ENCODE peak calls at places on chromosome 6, in six cellular contexts. A, U, K, I, G and T are unnamed samples.

GRCh38 chr6:35019171-35019570 is 122.0 kb downstream of the TCP11 start:
- DNase-seq in A (no peak), U (no peak), K (no peak), I (no peak), G (no peak), T (no peak)

GRCh38 chr6:52411911-52412310 is 8.2 kb upstream of the EFHC1 start:
- DNase-seq in A (no peak), U (no peak), K (no peak), I (no peak), G (no peak), T (no peak)

GRCh38 chr6:149884215-149884614 is 13.7 kb downstream of the RAET1E start:
- DNase-seq in A (peak), U (no peak), K (no peak), I (peak), G (peak), T (no peak)

GRCh38 chr6:26311012-26311384 is 54.0 kb upstream of the BTN3A2 start:
- DNase-seq in A (peak), U (no peak), K (no peak), I (no peak), G (no peak), T (no peak)

GRCh38 chr6:163950159-163950558 is 535.6 kb downstream of the QKI start:
- DNase-seq in A (no peak), U (no peak), K (no peak), I (no peak), G (no peak), T (no peak)

GRCh38 chr6:93784794-93785757 is 365.7 kb upstream of the EPHA7 start:
- DNase-seq in A (no peak), U (no peak), K (no peak), I (no peak), G (no peak), T (peak)

GRCh38 chr6:130076512-130076911 is 58.1 kb downstream of the L3MBTL3 start:
- DNase-seq in A (no peak), U (no peak), K (no peak), I (no peak), G (no peak), T (no peak)

GRCh38 chr6:111564482-111564945 is 41.2 kb downstream of the TRAF3IP2 start:
- DNase-seq in A (peak), U (peak), K (no peak), I (no peak), G (no peak), T (peak)

GRCh38 chr6:31407699-31408098 is 4.3 kb downstream of the MICA start:
- DNase-seq in A (no peak), U (no peak), K (no peak), I (no peak), G (no peak), T (no peak)

GRCh38 chr6:25279748-25280616 is 808 bp downstream of the CARMIL1 start:
- DNase-seq in A (peak), U (no peak), K (peak), I (peak), G (peak), T (no peak)

GRCh38 chr6:168823397-168824020 is 382.5 kb downstream of the SMOC2 start:
- DNase-seq in A (no peak), U (no peak), K (no peak), I (peak), G (no peak), T (no peak)

DNA sequence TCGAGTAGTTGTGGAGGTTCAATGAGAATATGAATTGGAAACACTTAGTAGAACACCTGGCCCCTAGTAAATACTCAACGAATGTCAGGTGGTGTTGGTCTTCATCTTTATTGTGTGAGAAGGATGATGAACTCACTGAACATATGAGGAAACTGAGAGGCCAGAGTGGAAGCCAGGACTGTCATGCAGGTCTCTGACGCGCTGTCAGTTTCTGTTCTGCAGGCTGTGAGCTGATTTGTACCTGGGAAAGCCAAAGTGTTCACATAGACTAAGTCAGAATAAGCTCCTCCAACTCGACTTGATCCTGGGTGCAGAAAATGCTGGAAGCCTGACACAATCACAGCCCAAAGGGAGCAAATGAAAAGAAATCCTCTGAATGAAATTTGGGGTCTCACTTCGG is 222.2 kb downstream of the LY86 start:
- DNase-seq in A (no peak), U (no peak), K (no peak), I (no peak), G (no peak), T (no peak)
- H3K27ac ChIP-seq in A (peak), U (peak), K (peak), I (peak), G (peak), T (peak)

DNA sequence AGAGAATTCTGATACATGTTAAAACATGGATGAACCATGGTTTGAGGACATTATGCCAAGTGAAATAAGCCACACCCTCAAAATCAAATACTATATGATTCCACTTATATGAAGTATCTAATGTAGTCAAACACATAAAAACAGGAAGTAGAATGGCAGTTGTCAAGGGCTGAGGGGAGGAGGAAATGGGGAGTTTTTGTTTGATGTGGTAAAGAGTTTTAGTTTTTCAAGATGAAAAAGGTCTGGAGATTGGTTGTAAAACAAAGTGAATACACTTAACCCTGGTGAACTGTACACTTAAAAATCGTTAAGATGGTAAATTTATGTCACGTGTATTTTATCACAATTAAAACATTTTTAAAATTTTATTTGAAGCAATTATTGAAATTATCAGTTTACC is 127.4 kb upstream of the GRIK2 start:
- DNase-seq in A (no peak), U (no peak), K (no peak), I (no peak), G (no peak), T (no peak)
- TF ChIP-seq POLR2A in A (no peak), U (no peak), K (no peak), I (no peak), G (no peak), T (no peak)

DNA sequence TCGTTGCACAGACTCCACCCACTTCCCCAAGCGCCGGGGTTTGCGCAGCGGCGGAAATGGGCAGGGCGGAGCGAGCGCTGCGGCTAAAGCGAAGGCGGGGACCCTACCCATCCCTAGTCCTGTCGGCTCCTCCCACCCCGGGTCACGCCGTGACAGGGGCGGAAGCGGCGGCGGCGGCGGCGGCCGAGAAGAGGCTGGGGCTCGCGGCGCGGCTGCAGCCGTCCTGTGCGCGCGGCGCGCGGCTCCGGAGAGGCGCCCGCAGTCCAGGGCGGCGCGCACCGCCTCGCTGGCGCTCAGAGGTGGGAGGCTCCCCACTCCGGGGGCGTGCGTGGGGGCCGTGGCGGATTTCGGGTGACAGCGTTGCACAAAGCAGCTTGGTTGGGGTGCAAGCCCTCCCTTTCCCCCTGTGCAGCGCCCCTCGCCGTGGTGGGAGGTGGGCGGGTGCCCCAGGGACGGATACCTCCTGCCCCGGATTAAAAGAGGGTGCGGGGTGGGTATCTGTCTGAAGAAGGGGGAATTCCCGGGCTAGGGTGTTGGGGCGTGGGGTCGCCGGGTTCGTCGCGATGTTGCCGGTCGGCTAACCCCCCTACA is at the start of gene KDM1B:
- DNase-seq in A (peak), U (peak), K (no peak), I (peak), G (peak), T (peak)
- H3K4me3 ChIP-seq in A (peak), U (peak), K (peak), I (peak), G (peak), T (peak)

GRCh38 chr6:57174511-57174907 is 2.4 kb downstream of the BAG2 start:
- DNase-seq in A (no peak), U (no peak), K (no peak), I (no peak), G (no peak), T (no peak)

GRCh38 chr6:57173886-57174510 is 1.9 kb downstream of the BAG2 start:
- DNase-seq in A (no peak), U (no peak), K (no peak), I (no peak), G (no peak), T (no peak)

GRCh38 chr6:57172136-57173055 is at the start of gene BAG2:
- DNase-seq in A (peak), U (peak), K (peak), I (peak), G (peak), T (peak)

GRCh38 chr6:57177545-57178225 is 5.6 kb downstream of the BAG2 start:
- DNase-seq in A (peak), U (no peak), K (no peak), I (peak), G (no peak), T (peak)

GRCh38 chr6:57173056-57173885 is 1.1 kb downstream of the BAG2 start:
- DNase-seq in A (peak), U (no peak), K (no peak), I (peak), G (no peak), T (no peak)
- H3K27ac ChIP-seq in A (peak), U (peak), K (peak), I (peak), G (peak), T (peak)

GRCh38 chr6:33570806-33571636 is 9.1 kb downstream of the BAK1 start:
- DNase-seq in A (peak), U (peak), K (peak), I (peak), G (peak), T (peak)

GRCh38 chr6:33576668-33577067 is 3.4 kb downstream of the BAK1 start:
- DNase-seq in A (no peak), U (no peak), K (no peak), I (no peak), G (no peak), T (no peak)

GRCh38 chr6:33575211-33575610 is 4.9 kb downstream of the BAK1 start:
- DNase-seq in A (no peak), U (no peak), K (no peak), I (no peak), G (no peak), T (no peak)

GRCh38 chr6:33568826-33569570 is 11.1 kb downstream of the BAK1 start:
- DNase-seq in A (no peak), U (no peak), K (no peak), I (no peak), G (no peak), T (no peak)

GRCh38 chr6:33571637-33572316 is 8.3 kb downstream of the BAK1 start:
- DNase-seq in A (no peak), U (no peak), K (no peak), I (no peak), G (no peak), T (no peak)
- TF ChIP-seq POLR2A in A (no peak), U (no peak), K (no peak), I (no peak), G (no peak), T (no peak)

DNA sequence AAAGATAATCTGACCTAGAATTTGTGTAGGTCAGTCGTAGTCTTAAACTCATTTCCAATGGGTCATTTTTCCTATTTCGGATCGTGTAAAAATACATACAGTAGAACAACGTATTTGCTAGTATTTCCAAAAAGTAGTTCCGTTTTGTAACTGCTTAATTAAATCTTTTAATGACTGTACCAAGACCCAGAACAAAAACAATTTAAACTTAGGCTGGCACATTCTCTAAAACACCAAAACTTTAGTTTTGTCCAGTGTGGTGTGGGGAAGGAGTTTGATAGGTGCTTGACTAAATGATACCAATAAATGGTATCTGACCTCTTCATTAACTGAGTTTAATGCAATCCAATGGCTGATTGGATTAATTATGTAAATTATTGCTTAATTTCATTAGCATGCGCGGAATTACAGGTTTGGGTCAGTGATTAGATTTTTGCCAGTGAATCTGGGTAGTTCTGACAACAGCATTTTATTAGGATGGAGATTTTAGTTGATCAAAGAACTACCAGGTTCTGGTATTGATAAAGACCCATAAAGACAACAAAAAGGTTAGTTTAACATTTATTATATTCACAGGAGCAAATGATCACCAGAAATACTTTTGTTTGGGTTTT is 20.8 kb downstream of the OR2B2 start:
- DNase-seq in A (no peak), U (no peak), K (no peak), I (no peak), G (no peak), T (no peak)
- H3K4me3 ChIP-seq in A (no peak), U (no peak), K (no peak), I (no peak), G (no peak), T (no peak)

DNA sequence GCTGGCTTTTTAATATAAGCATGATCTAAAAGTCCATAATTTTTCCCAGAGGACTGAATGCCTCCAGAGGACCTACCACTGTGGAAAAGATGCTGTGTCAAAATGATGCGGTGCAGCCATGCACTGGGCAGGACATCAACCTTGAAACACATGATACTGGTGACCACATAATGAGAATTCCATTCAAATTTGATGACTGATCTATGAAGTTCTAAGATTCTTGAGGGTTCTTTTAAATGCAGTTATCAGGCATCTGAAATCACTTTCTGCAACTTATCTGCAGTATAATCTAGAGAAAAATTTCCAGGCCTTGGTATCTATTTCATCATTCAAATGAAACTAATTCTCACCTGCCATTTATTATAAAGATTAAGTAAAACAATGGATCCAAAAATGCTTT is 15.0 kb upstream of the MARCKS start:
- DNase-seq in A (no peak), U (no peak), K (no peak), I (no peak), G (no peak), T (no peak)
- H3K27ac ChIP-seq in A (no peak), U (no peak), K (no peak), I (no peak), G (no peak), T (no peak)